ENCODE peak calls at places on chromosomes 3 and 15, in six cellular contexts. L is GM13977, M is Calu3, S is K562, J is kidney epithelial cell, P is cardiac fibroblast. V is an unnamed sample.

GRCh38 chr15:66936864-66937245 is 128.5 kb upstream of the SMAD3 start:
- DNase-seq in L (no peak), M (no peak), S (no peak), J (no peak), P (no peak), V (no peak)

GRCh38 chr15:90530250-90531051 is 728 bp downstream of the CRTC3 start:
- DNase-seq in L (peak; percentile 80), M (peak; percentile 37), S (peak; percentile 45), J (no peak), P (peak; percentile 40), V (peak; percentile 52)

GRCh38 chr3:13894096-13894811 is 14.4 kb upstream of the WNT7A start:
- DNase-seq in L (peak; percentile 4), M (no peak), S (no peak), J (no peak), P (no peak), V (no peak)

GRCh38 chr3:128686465-128686864 is 35.8 kb upstream of the RPN1 start:
- DNase-seq in L (no peak), M (no peak), S (no peak), J (no peak), P (no peak), V (no peak)

GRCh38 chr3:123157598-123158287 is 44.0 kb upstream of the SEC22A start:
- DNase-seq in L (no peak), M (no peak), S (no peak), J (no peak), P (no peak), V (no peak)

GRCh38 chr15:92429378-92430066 is 35.8 kb downstream of the ST8SIA2 start:
- DNase-seq in L (no peak), M (no peak), S (peak; percentile 52), J (peak; percentile 63), P (peak; percentile 36), V (no peak)

GRCh38 chr15:79078003-79078402 is 12.6 kb downstream of the RASGRF1 start:
- DNase-seq in L (no peak), M (no peak), S (no peak), J (no peak), P (no peak), V (no peak)

GRCh38 chr15:65833501-65834220 is 35.6 kb upstream of the RAB11A start:
- DNase-seq in L (no peak), M (no peak), S (no peak), J (no peak), P (no peak), V (no peak)

GRCh38 chr3:31341130-31341529 is 191.6 kb upstream of the STT3B start:
- DNase-seq in L (no peak), M (peak; percentile 9), S (peak; percentile 21), J (no peak), P (no peak), V (peak; percentile 9)

GRCh38 chr15:81087121-81087520 is 46.9 kb upstream of the CFAP161 start:
- DNase-seq in L (no peak), M (no peak), S (no peak), J (no peak), P (peak; percentile 54), V (no peak)

GRCh38 chr3:23821858-23822257 is 16.1 kb downstream of the UBE2E1 start:
- DNase-seq in L (no peak), M (no peak), S (no peak), J (no peak), P (no peak), V (no peak)

GRCh38 chr3:47578119-47578630 is 490 bp downstream of the CSPG5 start:
- DNase-seq in L (peak; percentile 89), M (peak; percentile 26), S (peak; percentile 70), J (no peak), P (peak; percentile 7), V (peak; percentile 28)

GRCh38 chr15:40486066-40486770 is 15.4 kb downstream of the CHST14 start:
- DNase-seq in L (no peak), M (no peak), S (no peak), J (no peak), P (no peak), V (no peak)

GRCh38 chr15:55709458-55709857 is 33.5 kb downstream of the PRTG start:
- DNase-seq in L (no peak), M (no peak), S (no peak), J (no peak), P (no peak), V (no peak)

GRCh38 chr15:55712363-55712762 is 30.6 kb downstream of the PRTG start:
- DNase-seq in L (no peak), M (no peak), S (no peak), J (no peak), P (no peak), V (no peak)

GRCh38 chr15:55710286-55710685 is 32.7 kb downstream of the PRTG start:
- DNase-seq in L (no peak), M (no peak), S (no peak), J (no peak), P (peak; percentile 20), V (no peak)

GRCh38 chr15:55715355-55716076 is 27.4 kb downstream of the PRTG start:
- DNase-seq in L (no peak), M (no peak), S (no peak), J (no peak), P (no peak), V (peak; percentile 13)

DNA sequence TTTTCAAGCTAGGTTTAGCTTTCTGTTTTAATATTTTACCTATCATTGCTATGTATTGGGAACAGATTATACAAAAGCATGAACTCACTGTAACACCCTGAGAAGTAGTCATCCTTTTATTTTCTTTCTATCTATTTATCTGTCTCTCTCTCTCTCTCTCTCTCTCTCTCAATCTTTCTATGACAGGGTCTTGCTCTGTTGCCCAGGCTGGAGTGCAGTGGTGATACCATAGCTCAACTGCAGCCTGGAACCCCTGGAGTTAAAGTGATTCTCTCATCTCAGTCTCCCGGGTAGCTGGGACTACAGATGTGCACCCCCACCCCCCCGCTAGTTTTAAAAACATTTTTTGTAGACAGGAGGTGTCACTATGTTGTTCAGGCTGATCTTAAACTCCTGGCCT is 28.9 kb downstream of the PRTG start:
- DNase-seq in L (no peak), M (no peak), S (no peak), J (no peak), P (no peak), V (no peak)
- TF ChIP-seq CTCF in L (no peak), M (no peak), S (no peak), J (no peak), P (no peak), V (no peak)

GRCh38 chr3:10473581-10474438 is 31.6 kb downstream of the ATP2B2 start:
- DNase-seq in L (no peak), M (no peak), S (no peak), J (no peak), P (no peak), V (no peak)
- TF ChIP-seq CTCF in L (no peak), M (no peak), S (no peak), J (no peak), P (no peak), V (no peak)

DNA sequence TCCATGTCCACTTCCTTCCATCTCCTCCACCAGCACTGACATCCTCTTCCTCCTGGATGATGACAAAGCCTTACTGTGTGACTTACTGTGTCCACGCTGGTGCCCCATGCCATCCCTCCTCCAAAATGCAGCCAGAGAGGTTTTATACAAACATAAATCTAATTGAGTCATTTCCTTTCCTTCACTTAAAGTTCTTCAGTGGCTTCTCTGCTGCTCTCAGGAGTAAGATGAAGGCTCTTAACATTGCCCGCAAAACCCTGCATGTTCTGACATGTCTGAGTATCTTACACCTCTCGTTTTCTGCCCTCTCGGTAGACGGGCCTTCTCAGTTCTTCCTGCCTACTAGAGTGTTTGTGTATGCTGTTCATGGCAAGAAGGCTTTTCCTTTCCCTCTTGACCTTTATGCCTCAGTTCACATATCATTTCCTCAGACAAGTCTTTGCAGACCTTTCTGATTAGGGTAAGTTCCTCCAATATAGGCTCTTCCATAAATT is 175.5 kb downstream of the CFAP20DC start:
- DNase-seq in L (peak; percentile 29), M (no peak), S (no peak), J (no peak), P (peak; percentile 43), V (no peak)
- TF ChIP-seq CTCF in L (no peak), M (no peak), S (no peak), J (no peak), P (no peak), V (no peak)

GRCh38 chr3:185937689-185938374 is at the start of gene TRA2B:
- DNase-seq in L (peak; percentile 96), M (peak; percentile 100), S (peak; percentile 99), J (peak; percentile 82), P (peak; percentile 98), V (peak; percentile 97)
- TF ChIP-seq CTCF in L (peak; percentile 24), M (no peak), S (peak; percentile 30), J (peak; percentile 39), P (peak; percentile 16), V (no peak)

DNA sequence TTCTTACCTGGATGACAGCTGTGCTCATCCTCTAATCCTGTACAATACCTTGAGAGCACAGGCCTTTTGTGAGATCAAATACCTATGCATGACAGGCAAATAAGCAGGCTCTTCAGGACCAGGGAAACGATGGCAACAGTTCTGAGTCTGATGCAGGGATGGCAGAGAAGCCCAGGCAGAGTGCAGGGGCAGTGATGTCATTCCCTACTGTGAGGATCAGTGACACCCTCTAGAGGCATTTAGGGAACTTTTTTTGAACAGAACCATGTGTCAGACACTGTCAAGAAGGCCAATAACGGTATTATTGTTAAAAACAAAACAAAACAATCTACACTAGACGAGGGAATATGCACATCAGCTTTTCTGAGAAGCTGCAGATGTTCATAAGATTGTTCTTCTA is 314.8 kb upstream of the CTDSPL start:
- DNase-seq in L (peak; percentile 56), M (peak; percentile 3), S (peak; percentile 25), J (no peak), P (peak; percentile 61), V (no peak)
- TF ChIP-seq CTCF in L (peak; percentile 21), M (no peak), S (peak; percentile 38), J (peak; percentile 5), P (peak; percentile 7), V (no peak)

V was measured in endothelial cell.